ENCODE peak calls at places on chromosomes 3 and 15, in nine cellular contexts. T, G, E, S, P, M, B, D and Z are unnamed samples.
A peak's percentile ranks its signal among the peaks of the same experiment; 100 is the strongest.

GRCh38 chr3:194135806-194136518 is at the start of gene HES1:
- DNase-seq in B (peak; percentile 85), D (peak; percentile 95), P (peak; percentile 96), T (peak; percentile 61), G (peak; percentile 96), S (peak; percentile 60), M (no peak), E (peak; percentile 89), Z (peak; percentile 89)

GRCh38 chr3:58529516-58530353 is 7.3 kb downstream of the ACOX2 start:
- DNase-seq in G (no peak), M (no peak), D (no peak), P (no peak), B (no peak), S (peak; percentile 19), E (no peak), T (no peak), Z (no peak)

GRCh38 chr3:195811756-195812155 is at the start of gene MUC4:
- DNase-seq in T (no peak), M (no peak), D (peak; percentile 88), G (no peak), E (no peak), B (peak; percentile 91), S (no peak), P (no peak), Z (peak; percentile 35)

GRCh38 chr15:79089331-79089889 is 1.2 kb downstream of the RASGRF1 start:
- DNase-seq in G (no peak), E (no peak), S (no peak), B (no peak), T (no peak), M (no peak), D (no peak), P (no peak), Z (no peak)

GRCh38 chr3:107969994-107970896 is 120.6 kb downstream of the CD47 start:
- DNase-seq in D (no peak), M (no peak), E (no peak), B (peak; percentile 42), G (no peak), S (peak; percentile 27), T (no peak), P (no peak), Z (peak; percentile 69)

GRCh38 chr3:52357151-52358080 is 41.3 kb downstream of the DNAH1 start:
- DNase-seq in M (no peak), B (no peak), D (no peak), T (no peak), S (no peak), G (no peak), P (no peak), E (no peak), Z (no peak)

GRCh38 chr3:149442845-149443544 is 31.5 kb upstream of the TM4SF4 start:
- DNase-seq in D (no peak), T (no peak), M (no peak), S (no peak), E (no peak), P (peak; percentile 64), B (no peak), G (no peak), Z (no peak)

GRCh38 chr3:72336821-72337479 is 511.3 kb downstream of the SHQ1 start:
- DNase-seq in S (no peak), B (peak; percentile 35), E (peak; percentile 94), M (no peak), D (peak; percentile 91), T (no peak), G (peak; percentile 92), P (peak; percentile 61), Z (peak; percentile 81)

GRCh38 chr3:78972617-78973301 is 795.0 kb downstream of the ROBO1 start:
- DNase-seq in M (no peak), G (no peak), S (no peak), B (no peak), D (no peak), P (no peak), T (no peak), E (no peak), Z (no peak)

GRCh38 chr15:60799885-60800728 is 321.2 kb upstream of the ICE2 start:
- DNase-seq in B (no peak), M (no peak), D (no peak), P (peak; percentile 50), E (no peak), G (no peak), S (peak; percentile 71), T (no peak), Z (no peak)

GRCh38 chr3:9020396-9020795 is 57.1 kb upstream of the RAD18 start:
- DNase-seq in B (no peak), E (no peak), P (peak; percentile 10), D (no peak), M (no peak), T (no peak), G (no peak), S (no peak), Z (no peak)

GRCh38 chr3:134049676-134050075 is 20.0 kb upstream of the SLCO2A1 start:
- DNase-seq in T (no peak), G (no peak), S (no peak), D (no peak), B (no peak), P (no peak), M (no peak), E (no peak), Z (no peak)